ENCODE peak calls at places on chromosomes 12 and 14, in five cellular contexts. G, X, A, N and P are unnamed samples.

GRCh38 chr12:4274396-4274959 is 916 bp downstream of the CCND2 start:
- DNase-seq in G (no peak), N (no peak), X (no peak), A (no peak), P (no peak)

GRCh38 chr14:92656306-92656705 is 92.1 kb downstream of the LGMN start:
- DNase-seq in G (no peak), A (no peak), N (no peak), X (no peak), P (no peak)

GRCh38 chr12:94229902-94230301 is 81.5 kb downstream of the PLXNC1 start:
- DNase-seq in N (no peak), G (no peak), X (no peak), A (no peak), P (no peak)

GRCh38 chr12:10607885-10608458 is 5.4 kb downstream of the MAGOHB start:
- DNase-seq in N (no peak), A (no peak), G (no peak), X (peak), P (peak)

GRCh38 chr12:51270847-51271518 is 768 bp upstream of the SMAGP start:
- DNase-seq in N (peak), G (peak), X (peak), A (no peak), P (no peak)

GRCh38 chr12:50271724-50272247 is 11.5 kb downstream of the LIMA1 start:
- DNase-seq in A (no peak), X (no peak), G (peak), N (peak), P (no peak)

GRCh38 chr14:32584079-32584478 is 255.0 kb downstream of the AKAP6 start:
- DNase-seq in N (no peak), X (peak), A (no peak), G (no peak), P (no peak)

GRCh38 chr12:48023386-48023785 is 19.1 kb upstream of the COL2A1 start:
- DNase-seq in N (no peak), G (no peak), X (no peak), A (no peak), P (no peak)

GRCh38 chr14:33733721-33734120 is 217.2 kb downstream of the EGLN3 start:
- DNase-seq in N (no peak), X (no peak), G (no peak), A (no peak), P (no peak)

GRCh38 chr14:55589171-55589570 is 9.2 kb downstream of the KTN1 start:
- DNase-seq in A (no peak), X (peak), G (no peak), N (no peak), P (no peak)

GRCh38 chr14:50123062-50123461 is 6.7 kb upstream of the VCPKMT start:
- DNase-seq in G (no peak), X (no peak), N (no peak), A (no peak), P (no peak)

GRCh38 chr14:99951085-99951484 is 114.1 kb upstream of the EVL start:
- DNase-seq in X (no peak), A (no peak), G (no peak), N (no peak), P (no peak)

GRCh38 chr14:100333311-100333710 is 10.2 kb downstream of the SLC25A47 start:
- DNase-seq in A (no peak), G (no peak), X (no peak), N (no peak), P (no peak)

GRCh38 chr12:28568083-28568482 is 377.8 kb downstream of the CCDC91 start:
- DNase-seq in N (peak), G (peak), A (no peak), X (peak), P (no peak)

GRCh38 chr12:32230607-32230982 is 123.9 kb downstream of the BICD1 start:
- DNase-seq in A (no peak), X (no peak), G (no peak), N (no peak), P (no peak)

GRCh38 chr14:77542349-77543239 is 44.0 kb upstream of the ISM2 start:
- DNase-seq in G (peak), A (no peak), N (peak), X (no peak), P (no peak)

GRCh38 chr14:90585106-90585505 is 188.3 kb downstream of the CALM1 start:
- DNase-seq in X (no peak), A (no peak), G (no peak), N (no peak), P (no peak)

GRCh38 chr12:75526655-75527511 is 15.5 kb upstream of the KRR1 start:
- DNase-seq in X (peak), N (peak), G (peak), A (no peak), P (peak)

GRCh38 chr14:78143489-78144145 is 26.6 kb upstream of the NRXN3 start:
- DNase-seq in G (peak), A (no peak), X (peak), N (peak), P (no peak)

GRCh38 chr14:103563089-103563620 is 395 bp downstream of the COA8 start:
- DNase-seq in N (peak), G (no peak), X (peak), A (no peak), P (no peak)

GRCh38 chr14:54487771-54488170 is 1.0 kb downstream of the GMFB start:
- DNase-seq in G (peak), X (peak), A (no peak), N (peak), P (no peak)

GRCh38 chr14:50117456-50117855 is 1.1 kb upstream of the VCPKMT start:
- DNase-seq in X (no peak), N (no peak), G (no peak), A (no peak), P (no peak)

GRCh38 chr14:68210729-68211299 is 391.2 kb downstream of the RAD51B start:
- DNase-seq in G (peak), X (peak), A (no peak), N (peak), P (peak)

GRCh38 chr14:106107703-106108102 is 581.3 kb downstream of the TMEM121 start:
- DNase-seq in X (no peak), G (no peak), N (no peak), A (no peak), P (no peak)

GRCh38 chr14:89912667-89913211 is 41.8 kb downstream of the EFCAB11 start:
- DNase-seq in A (no peak), N (peak), G (peak), X (peak), P (no peak)

GRCh38 chr12:15205341-15206010 is 15.7 kb downstream of the RERG start:
- DNase-seq in A (no peak), G (no peak), X (no peak), N (peak), P (no peak)

GRCh38 chr12:125079943-125080645 is 14.9 kb downstream of the AACS start:
- DNase-seq in N (peak), A (no peak), X (peak), G (no peak), P (no peak)

DNA sequence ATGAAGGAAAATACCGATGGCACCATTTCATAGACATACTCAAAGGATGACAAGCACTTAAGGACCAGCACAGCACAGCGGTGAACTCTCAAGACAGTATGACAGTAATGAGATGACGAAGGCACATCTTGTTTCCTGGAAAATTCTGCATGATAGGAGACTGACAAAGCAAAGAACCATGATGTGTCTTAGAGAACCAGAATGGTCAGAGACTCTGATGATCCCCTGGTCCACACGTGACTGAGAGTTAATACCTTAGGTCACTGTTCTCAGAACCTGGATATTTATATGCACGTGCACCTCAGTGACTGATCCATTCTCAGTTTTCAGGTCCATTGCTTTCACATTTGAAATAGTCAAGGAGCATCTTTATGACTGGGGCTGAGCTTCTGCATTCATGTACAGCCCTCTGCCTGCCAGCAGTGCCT is 35.3 kb downstream of the PROX2 start:
- DNase-seq in G (no peak), X (no peak), A (no peak), N (no peak), P (no peak)
- H3K4me3 ChIP-seq in G (no peak), X (no peak), A (no peak), N (no peak), P (no peak)

DNA sequence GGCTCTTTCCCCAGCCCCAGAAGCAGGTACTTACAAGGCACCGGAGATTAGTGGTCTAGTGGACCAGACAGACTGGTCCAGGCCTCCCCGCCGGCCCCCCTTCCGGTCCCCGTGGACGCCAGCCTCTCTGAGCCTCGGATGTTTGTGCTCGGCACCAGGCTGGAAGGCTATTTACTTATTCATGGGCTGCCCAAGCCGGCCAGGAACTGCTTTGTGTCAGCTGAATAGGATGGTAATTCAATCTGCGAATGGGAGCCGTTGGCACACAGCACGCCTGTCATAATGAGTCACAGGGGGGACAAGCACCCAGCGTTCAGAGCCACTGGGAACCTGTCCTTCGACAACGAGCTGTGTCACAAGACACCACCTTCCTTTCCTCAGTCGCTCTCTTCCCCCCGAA is 82.3 kb downstream of the RIMBP2 start:
- DNase-seq in N (no peak), G (no peak), A (no peak), X (peak), P (no peak)
- H3K4me3 ChIP-seq in N (no peak), G (no peak), A (no peak), X (no peak), P (no peak)

GRCh38 chr14:94485944-94486841 is 10.2 kb upstream of the SERPINA9 start:
- DNase-seq in G (peak), X (peak), N (peak), A (no peak), P (no peak)
- H3K4me3 ChIP-seq in G (no peak), X (no peak), N (peak), A (peak), P (no peak)

GRCh38 chr12:111408686-111409402 is 3.1 kb downstream of the SH2B3 start:
- DNase-seq in X (no peak), G (no peak), N (no peak), A (no peak), P (no peak)

GRCh38 chr12:111407371-111408115 is 1.8 kb downstream of the SH2B3 start:
- DNase-seq in N (no peak), A (no peak), X (no peak), G (no peak), P (no peak)

GRCh38 chr12:111409403-111410228 is 3.9 kb downstream of the SH2B3 start:
- DNase-seq in X (peak), N (peak), G (peak), A (no peak), P (no peak)

GRCh38 chr12:111406474-111407370 is 999 bp downstream of the SH2B3 start:
- DNase-seq in A (no peak), N (no peak), X (no peak), G (no peak), P (no peak)

GRCh38 chr12:111408116-111408440 is 2.4 kb downstream of the SH2B3 start:
- DNase-seq in G (no peak), A (no peak), X (no peak), N (no peak), P (no peak)
- H3K4me3 ChIP-seq in G (peak), A (peak), X (no peak), N (peak), P (no peak)

DNA sequence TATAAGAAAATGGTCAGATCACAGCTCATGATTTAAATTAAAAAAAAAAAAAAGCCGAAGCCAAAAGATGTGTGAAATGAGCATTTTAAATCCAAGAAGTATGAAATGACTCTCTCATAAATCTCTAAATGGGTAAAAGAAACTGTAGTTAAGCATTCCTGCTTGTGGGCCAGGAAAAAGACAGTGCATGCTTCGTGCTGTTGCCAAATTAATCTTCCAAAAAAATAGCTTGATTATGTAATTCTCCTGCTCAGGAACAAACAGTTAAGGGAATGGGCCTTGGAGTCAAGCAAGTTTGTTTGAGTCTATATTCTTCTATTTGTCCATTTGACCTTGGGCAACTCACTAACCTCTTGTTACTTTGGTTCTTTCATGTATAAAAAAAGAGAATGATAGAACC is 325.4 kb upstream of the SEL1L start:
- DNase-seq in G (no peak), N (no peak), A (no peak), X (no peak), P (no peak)
- H3K4me3 ChIP-seq in G (no peak), N (no peak), A (no peak), X (no peak), P (no peak)

DNA sequence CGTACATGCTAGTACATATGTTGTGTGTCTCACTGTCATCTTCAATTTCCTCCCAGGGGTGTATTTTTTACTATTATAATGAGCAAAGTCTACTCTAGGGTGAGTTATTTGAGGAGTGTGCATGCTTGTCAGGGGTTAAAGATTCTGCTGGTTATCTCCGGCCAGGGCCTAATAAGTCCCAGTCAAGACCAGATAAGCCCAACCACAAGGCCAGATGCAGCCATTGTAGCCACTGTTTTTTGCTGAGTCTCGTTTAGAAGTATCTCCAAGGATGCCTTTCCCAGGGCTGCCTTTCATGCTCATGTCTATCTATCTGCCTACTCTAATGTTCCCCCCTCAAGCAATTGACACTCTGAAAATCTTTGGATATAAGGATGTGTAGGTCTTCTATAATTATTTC is 300.5 kb downstream of the IPO8 start:
- DNase-seq in X (no peak), N (no peak), G (no peak), A (no peak), P (no peak)
- H3K4me3 ChIP-seq in X (no peak), N (no peak), G (no peak), A (no peak), P (no peak)